ENCODE peak calls at places on chromosomes 3 and 15, in nine cellular contexts. K, A, Z, X, L, S, N, J and C are unnamed samples. For H3K27me3, the result is how much of the 10 kb centered on the place peaks cover.

GRCh38 chr3:111882799-111883198 is 23.7 kb downstream of the PHLDB2 start:
- DNase-seq in K (no peak), A (no peak), Z (no peak), X (no peak), L (no peak), S (no peak), N (no peak), J (no peak), C (no peak)

GRCh38 chr3:162643245-162643644 is 1146.6 kb downstream of the OTOL1 start:
- DNase-seq in K (no peak), A (peak), Z (no peak), X (no peak), L (no peak), S (no peak), N (peak), J (no peak), C (no peak)

GRCh38 chr3:138933981-138934691 is 12.8 kb downstream of the FOXL2 start:
- DNase-seq in K (no peak), A (no peak), Z (no peak), X (no peak), L (no peak), S (no peak), N (no peak), J (no peak), C (no peak)

GRCh38 chr15:55334997-55335396 is 16.0 kb downstream of the PIGB start:
- DNase-seq in K (no peak), A (peak), Z (no peak), X (no peak), L (no peak), S (no peak), N (peak), J (no peak), C (no peak)

GRCh38 chr3:150409527-150410310 is 1.6 kb downstream of the TSC22D2 start:
- DNase-seq in K (peak), A (peak), Z (peak), X (peak), L (peak), S (peak), N (peak), J (peak), C (peak)

GRCh38 chr3:112464264-112464663 is 35.0 kb downstream of the BTLA start:
- DNase-seq in K (no peak), A (no peak), Z (no peak), X (no peak), L (no peak), S (no peak), N (peak), J (no peak), C (no peak)

GRCh38 chr15:91023720-91024119 is 1.3 kb upstream of the VPS33B start:
- DNase-seq in K (no peak), A (no peak), Z (no peak), X (no peak), L (no peak), S (no peak), N (no peak), J (no peak), C (no peak)

GRCh38 chr3:146953523-146954125 is 348.5 kb upstream of the PLSCR5 start:
- DNase-seq in K (no peak), A (no peak), Z (no peak), X (no peak), L (no peak), S (no peak), N (no peak), J (no peak), C (no peak)

GRCh38 chr15:51322622-51323296 is 15.6 kb downstream of the CYP19A1 start:
- DNase-seq in K (no peak), A (peak), Z (peak), X (peak), L (no peak), S (no peak), N (peak), J (peak), C (peak)

GRCh38 chr3:185233328-185233727 is 20.5 kb downstream of the EHHADH start:
- DNase-seq in K (no peak), A (no peak), Z (no peak), X (no peak), L (no peak), S (no peak), N (no peak), J (no peak), C (no peak)

GRCh38 chr3:8840556-8840955 is 71.1 kb upstream of the OXTR start:
- DNase-seq in K (no peak), A (peak), Z (no peak), X (no peak), L (no peak), S (no peak), N (peak), J (no peak), C (no peak)

GRCh38 chr15:89665449-89666146 is 10.3 kb upstream of the KIF7 start:
- DNase-seq in K (no peak), A (peak), Z (peak), X (peak), L (peak), S (no peak), N (peak), J (peak), C (peak)

GRCh38 chr15:48628832-48629231 is 16.7 kb downstream of the FBN1 start:
- DNase-seq in K (no peak), A (no peak), Z (no peak), X (no peak), L (no peak), S (no peak), N (peak), J (no peak), C (no peak)

GRCh38 chr3:8712871-8713360 is 20.7 kb upstream of the CAV3 start:
- DNase-seq in K (no peak), A (no peak), Z (no peak), X (no peak), L (no peak), S (no peak), N (no peak), J (no peak), C (no peak)

GRCh38 chr3:170740726-170741591 is 129.0 kb downstream of the RPL22L1 start:
- DNase-seq in K (peak), A (peak), Z (no peak), X (peak), L (no peak), S (no peak), N (peak), J (peak), C (no peak)

GRCh38 chr15:61888074-61888780 is 172.0 kb downstream of the VPS13C start:
- DNase-seq in K (no peak), A (peak), Z (no peak), X (no peak), L (no peak), S (no peak), N (peak), J (no peak), C (no peak)

GRCh38 chr15:65337436-65338070 is 33.1 kb downstream of the RNU5B-1 start:
- DNase-seq in K (no peak), A (no peak), Z (no peak), X (no peak), L (no peak), S (no peak), N (no peak), J (no peak), C (no peak)

GRCh38 chr3:16550676-16551341 is 37.3 kb upstream of the RFTN1 start:
- DNase-seq in K (no peak), A (peak), Z (peak), X (peak), L (no peak), S (peak), N (peak), J (peak), C (peak)

GRCh38 chr3:36707623-36708409 is 56.5 kb downstream of the DCLK3 start:
- DNase-seq in K (no peak), A (peak), Z (no peak), X (no peak), L (no peak), S (no peak), N (peak), J (no peak), C (no peak)
- TF ChIP-seq CTCF in K (no peak), A (no peak), Z (no peak), X (no peak), L (no peak), S (no peak), N (no peak), J (no peak), C (no peak)

GRCh38 chr15:63506537-63507035 is 2.2 kb downstream of the USP3 start:
- DNase-seq in K (no peak), A (peak), Z (no peak), X (no peak), L (no peak), S (no peak), N (no peak), J (no peak), C (no peak)
- H3K27me3 ChIP-seq in K (under half), A (under half), Z (under half), X (under half), L (under half), S (under half), N (under half), J (under half), C (under half)

DNA sequence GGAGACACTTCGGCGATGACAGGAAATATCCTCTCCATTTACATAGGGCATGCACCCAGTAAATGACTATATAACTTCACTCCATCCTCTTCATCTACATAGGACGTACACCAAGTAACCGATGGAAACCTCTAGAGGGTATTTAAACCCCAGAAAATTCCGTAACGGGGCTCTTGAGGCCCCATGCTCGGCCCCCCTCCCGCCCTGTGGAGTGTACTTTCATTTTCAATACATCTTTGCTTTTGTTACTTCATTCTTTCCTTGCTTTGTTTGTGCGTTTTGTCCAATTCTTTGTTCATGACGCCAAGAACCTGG is 7.5 kb upstream of the FAM107A start:
- DNase-seq in K (no peak), A (peak), Z (no peak), X (no peak), L (no peak), S (no peak), N (peak), J (no peak), C (no peak)
- H3K27ac ChIP-seq in K (peak), A (peak), Z (peak), X (peak), L (peak), S (no peak), N (no peak), J (peak), C (peak)

DNA sequence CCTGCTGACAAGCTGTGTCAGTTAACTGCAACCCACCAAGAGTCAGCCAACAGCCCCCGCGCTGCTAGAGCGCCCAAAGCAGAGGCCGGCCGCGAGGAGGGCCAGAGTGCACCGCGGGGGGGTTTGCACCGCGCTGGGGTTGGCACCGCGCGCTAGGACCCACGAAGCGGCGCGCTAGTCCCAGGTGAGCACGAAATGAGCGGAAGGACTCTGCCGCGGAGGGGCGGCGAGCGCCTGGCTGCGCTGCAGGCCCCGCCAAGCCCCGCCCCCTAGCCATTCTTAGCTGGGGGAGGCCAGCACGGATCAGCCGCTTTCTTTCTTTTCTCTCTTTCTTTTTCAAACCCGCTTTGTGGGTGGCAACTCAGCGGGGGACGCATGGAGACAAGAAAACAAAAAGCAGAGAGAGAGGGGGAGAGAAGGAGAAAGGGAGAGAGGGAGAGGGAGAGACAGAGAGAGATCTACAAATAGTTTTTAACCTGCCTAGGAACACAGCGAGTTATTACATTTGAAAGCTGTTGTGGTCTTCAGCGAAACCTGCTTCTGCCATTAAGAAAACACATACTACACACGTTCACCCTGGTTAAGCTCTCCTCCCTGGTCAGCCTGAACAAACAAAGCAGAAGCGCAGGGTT is 6.9 kb upstream of the FOXB1 start:
- DNase-seq in K (no peak), A (no peak), Z (no peak), X (no peak), L (no peak), S (peak), N (no peak), J (no peak), C (no peak)
- TF ChIP-seq CTCF in K (no peak), A (no peak), Z (no peak), X (no peak), L (no peak), S (no peak), N (no peak), J (no peak), C (no peak)

DNA sequence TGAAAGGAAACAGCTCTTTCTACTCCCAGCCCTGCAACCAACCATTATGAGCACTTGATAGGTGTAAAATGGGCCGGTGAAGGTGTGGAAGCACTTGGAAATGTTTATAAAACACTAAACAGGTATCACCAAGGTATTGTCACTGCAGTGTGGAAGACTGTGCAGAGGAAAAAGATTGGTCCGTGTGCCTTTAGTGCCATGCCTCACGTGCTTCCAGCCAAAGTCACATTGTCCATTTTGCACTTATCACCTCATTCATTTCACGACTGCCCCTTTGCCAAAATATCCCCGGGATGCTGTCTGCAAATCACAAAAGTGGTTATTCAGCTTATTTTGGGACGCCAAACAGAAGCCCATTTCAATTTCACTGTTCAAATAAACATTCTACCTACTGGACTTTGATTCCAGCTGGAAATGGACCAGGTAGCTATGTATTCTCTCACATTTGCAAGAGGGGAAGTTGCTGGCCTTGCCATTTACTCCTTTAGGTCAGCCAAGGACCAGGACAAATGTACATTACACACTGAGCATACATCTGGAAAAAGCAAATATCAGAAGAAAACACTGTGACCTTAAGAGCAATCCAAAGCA is 58.4 kb downstream of the ARRDC4 start:
- DNase-seq in K (no peak), A (no peak), Z (no peak), X (no peak), L (no peak), S (no peak), N (no peak), J (no peak), C (peak)
- H3K27me3 ChIP-seq in K (under half), A (under half), Z (under half), X (under half), L (under half), S (under half), N (under half), J (under half), C (under half)

GRCh38 chr15:32908135-32908801 is 190.5 kb downstream of the GREM1 start:
- DNase-seq in K (no peak), A (peak), Z (no peak), X (no peak), L (no peak), S (no peak), N (peak), J (peak), C (no peak)

GRCh38 chr15:32908921-32909320 is 191.1 kb downstream of the GREM1 start:
- DNase-seq in K (no peak), A (peak), Z (no peak), X (no peak), L (no peak), S (no peak), N (peak), J (no peak), C (no peak)

GRCh38 chr15:32905481-32905880 is 187.7 kb downstream of the GREM1 start:
- DNase-seq in K (no peak), A (no peak), Z (no peak), X (no peak), L (no peak), S (no peak), N (no peak), J (no peak), C (no peak)

GRCh38 chr15:32910839-32911238 is 193.0 kb downstream of the GREM1 start:
- DNase-seq in K (no peak), A (no peak), Z (no peak), X (no peak), L (no peak), S (no peak), N (no peak), J (no peak), C (no peak)

DNA sequence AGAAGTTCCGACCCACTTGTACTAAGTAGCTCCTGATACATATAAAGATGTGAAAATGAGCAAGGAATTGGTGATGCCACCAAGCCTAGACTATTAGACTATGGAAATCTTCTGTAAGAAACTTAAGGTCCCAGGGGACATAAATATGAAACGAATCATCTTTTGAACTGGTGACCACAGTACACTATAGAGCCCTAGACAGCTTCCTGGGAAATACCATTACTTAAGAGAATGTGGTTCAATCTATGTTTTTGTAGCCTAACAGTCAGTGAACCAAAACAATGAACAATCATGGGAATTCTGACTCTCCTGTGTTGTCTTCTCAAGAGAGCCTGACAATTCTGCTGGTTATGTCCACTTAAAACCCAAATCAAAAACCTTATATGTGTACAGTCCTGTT is 191.6 kb downstream of the GREM1 start:
- DNase-seq in K (no peak), A (peak), Z (no peak), X (no peak), L (no peak), S (no peak), N (peak), J (no peak), C (no peak)
- H3K27ac ChIP-seq in K (no peak), A (peak), Z (no peak), X (no peak), L (no peak), S (no peak), N (no peak), J (no peak), C (no peak)

GRCh38 chr3:180478695-180479094 is 123.3 kb upstream of the TTC14 start:
- DNase-seq in K (no peak), A (no peak), Z (no peak), X (no peak), L (no peak), S (no peak), N (no peak), J (no peak), C (no peak)
- TF ChIP-seq CTCF in K (no peak), A (no peak), Z (no peak), X (no peak), L (no peak), S (no peak), N (no peak), J (no peak), C (no peak)